ENCODE peak calls at places on chromosome 2, in eight cellular contexts. M is GM12864; Z is D341Med; W is T follicular helper cell; X is stimulated activated CD8-positive, alpha-beta memory T cell treated with anti-CD3 and anti-CD28 coated beads, Interleukin-15, amount 100 ng/mL, for 24 hours; A is aorta; I is Right ventricle myocardium superior; Q is mesothelial cell of epicardium. S is an unnamed sample.

GRCh38 chr2:174223359-174223758 is 25.0 kb downstream of the OLA1 start:
- DNase-seq in I (no peak), M (no peak), A (no peak), Z (no peak), W (no peak), X (no peak), Q (no peak), S (no peak)

GRCh38 chr2:217064234-217065103 is 204.6 kb upstream of the TNP1 start:
- DNase-seq in X (no peak), M (no peak), W (no peak), A (no peak), Z (no peak), Q (no peak), I (no peak), S (no peak)

GRCh38 chr2:100921685-100922161 is 80.4 kb upstream of the RPL31 start:
- DNase-seq in Q (no peak), W (no peak), X (no peak), I (no peak), A (no peak), M (no peak), Z (no peak), S (no peak)

GRCh38 chr2:10183146-10183675 is 60.7 kb downstream of the RRM2 start:
- DNase-seq in M (no peak), A (no peak), W (no peak), Q (no peak), X (no peak), I (no peak), Z (no peak), S (no peak)

GRCh38 chr2:217023611-217024010 is 163.7 kb upstream of the TNP1 start:
- DNase-seq in W (no peak), Q (no peak), M (no peak), X (no peak), I (no peak), A (no peak), Z (no peak), S (no peak)

GRCh38 chr2:28648671-28649395 is 102.8 kb upstream of the PPP1CB start:
- DNase-seq in Z (no peak), I (no peak), M (no peak), Q (no peak), X (no peak), A (peak), W (no peak), S (no peak)

GRCh38 chr2:175111200-175111657 is 56.8 kb downstream of the ATF2 start:
- DNase-seq in X (no peak), I (no peak), W (no peak), Q (no peak), A (no peak), Z (peak), M (peak), S (peak)

GRCh38 chr2:72843301-72843700 is 17.5 kb upstream of the EXOC6B start:
- DNase-seq in A (no peak), Q (no peak), I (no peak), Z (no peak), W (no peak), M (no peak), X (no peak), S (no peak)

GRCh38 chr2:165307317-165307716 is 68.1 kb downstream of the SCN2A start:
- DNase-seq in X (no peak), Q (no peak), A (no peak), Z (no peak), I (no peak), M (no peak), W (no peak), S (no peak)

GRCh38 chr2:110741491-110741980 is 9.2 kb downstream of the ACOXL start:
- DNase-seq in X (no peak), Q (no peak), Z (no peak), M (no peak), A (no peak), I (no peak), W (no peak), S (no peak)

GRCh38 chr2:165208094-165208493 is 4.2 kb upstream of the SCN3A start:
- DNase-seq in X (no peak), M (no peak), Z (no peak), I (no peak), W (no peak), A (no peak), Q (no peak), S (no peak)